ENCODE peak calls at places on chromosome 13, in six cellular contexts. R is left ventricle myocardium inferior, G is heart left ventricle, C is left lung, S is H9, J is Peyer's patch. F is an unnamed sample.

GRCh38 chr13:62357887-62358645 is 942.4 kb upstream of the PCDH20 start:
- DNase-seq in C (no peak), J (no peak), R (no peak), G (no peak), S (peak; percentile 82), F (no peak)

GRCh38 chr13:109162248-109163051 is 533.0 kb downstream of the MYO16 start:
- DNase-seq in J (peak; percentile 59), C (no peak), S (no peak), R (no peak), G (no peak), F (peak; percentile 48)

GRCh38 chr13:111388851-111389500 is 68.5 kb downstream of the TEX29 start:
- DNase-seq in C (no peak), G (peak; percentile 15), S (no peak), J (peak; percentile 35), R (no peak), F (no peak)

GRCh38 chr13:32212420-32212819 is 102.7 kb downstream of the ZAR1L start:
- DNase-seq in R (no peak), S (no peak), C (no peak), J (no peak), G (no peak), F (no peak)

GRCh38 chr13:26017196-26017921 is 34.5 kb downstream of the SHISA2 start:
- DNase-seq in R (no peak), G (no peak), J (no peak), S (no peak), C (peak; percentile 69), F (no peak)

GRCh38 chr13:111158136-111158805 is 43.2 kb downstream of the ARHGEF7 start:
- DNase-seq in G (no peak), J (no peak), R (no peak), S (no peak), C (no peak), F (no peak)

GRCh38 chr13:103883698-103884097 is 817.5 kb upstream of the SLC10A2 start:
- DNase-seq in R (no peak), C (no peak), G (no peak), S (no peak), J (no peak), F (no peak)

GRCh38 chr13:109974354-109974753 is 188.0 kb upstream of the IRS2 start:
- DNase-seq in J (no peak), S (no peak), G (no peak), C (no peak), R (no peak), F (no peak)

GRCh38 chr13:97020194-97020593 is 25.9 kb upstream of the OXGR1 start:
- DNase-seq in R (no peak), C (no peak), G (no peak), S (no peak), J (no peak), F (no peak)

GRCh38 chr13:32031815-32032345 is 306 bp downstream of the FRY start:
- DNase-seq in J (no peak), G (no peak), C (no peak), R (no peak), S (no peak), F (no peak)

GRCh38 chr13:79456656-79457365 is 24.1 kb upstream of the NDFIP2 start:
- DNase-seq in J (no peak), G (no peak), R (no peak), S (no peak), C (no peak), F (no peak)

GRCh38 chr13:50731400-50731799 is 112.1 kb downstream of the DLEU7 start:
- DNase-seq in C (no peak), S (no peak), G (peak; percentile 37), J (no peak), R (no peak), F (no peak)

GRCh38 chr13:96444676-96445075 is 354.8 kb downstream of the HS6ST3 start:
- DNase-seq in G (no peak), C (no peak), S (no peak), J (no peak), R (no peak), F (no peak)

GRCh38 chr13:109156181-109156935 is 526.9 kb downstream of the MYO16 start:
- DNase-seq in S (no peak), C (no peak), R (peak; percentile 37), G (no peak), J (no peak), F (no peak)

GRCh38 chr13:33367931-33368330 is 82.4 kb upstream of the STARD13 start:
- DNase-seq in S (no peak), G (no peak), R (no peak), J (no peak), C (no peak), F (no peak)

GRCh38 chr13:101065314-101065713 is 351.0 kb downstream of the NALCN start:
- DNase-seq in C (no peak), G (no peak), R (no peak), S (no peak), J (no peak), F (no peak)

GRCh38 chr13:30618186-30618937 is 642 bp downstream of the USPL1 start:
- DNase-seq in S (no peak), R (no peak), J (peak; percentile 64), C (peak; percentile 51), G (peak; percentile 24), F (peak; percentile 41)

GRCh38 chr13:30618938-30619289 is 1.2 kb downstream of the USPL1 start:
- DNase-seq in S (no peak), C (no peak), J (no peak), R (no peak), G (no peak), F (no peak)

GRCh38 chr13:30616927-30617314 is 799 bp upstream of the USPL1 start:
- DNase-seq in S (no peak), R (peak; percentile 45), G (peak; percentile 79), J (peak; percentile 83), C (peak; percentile 65), F (no peak)

GRCh38 chr13:30615851-30616311 is 1.8 kb upstream of the USPL1 start:
- DNase-seq in S (no peak), R (no peak), C (no peak), G (no peak), J (no peak), F (no peak)

DNA sequence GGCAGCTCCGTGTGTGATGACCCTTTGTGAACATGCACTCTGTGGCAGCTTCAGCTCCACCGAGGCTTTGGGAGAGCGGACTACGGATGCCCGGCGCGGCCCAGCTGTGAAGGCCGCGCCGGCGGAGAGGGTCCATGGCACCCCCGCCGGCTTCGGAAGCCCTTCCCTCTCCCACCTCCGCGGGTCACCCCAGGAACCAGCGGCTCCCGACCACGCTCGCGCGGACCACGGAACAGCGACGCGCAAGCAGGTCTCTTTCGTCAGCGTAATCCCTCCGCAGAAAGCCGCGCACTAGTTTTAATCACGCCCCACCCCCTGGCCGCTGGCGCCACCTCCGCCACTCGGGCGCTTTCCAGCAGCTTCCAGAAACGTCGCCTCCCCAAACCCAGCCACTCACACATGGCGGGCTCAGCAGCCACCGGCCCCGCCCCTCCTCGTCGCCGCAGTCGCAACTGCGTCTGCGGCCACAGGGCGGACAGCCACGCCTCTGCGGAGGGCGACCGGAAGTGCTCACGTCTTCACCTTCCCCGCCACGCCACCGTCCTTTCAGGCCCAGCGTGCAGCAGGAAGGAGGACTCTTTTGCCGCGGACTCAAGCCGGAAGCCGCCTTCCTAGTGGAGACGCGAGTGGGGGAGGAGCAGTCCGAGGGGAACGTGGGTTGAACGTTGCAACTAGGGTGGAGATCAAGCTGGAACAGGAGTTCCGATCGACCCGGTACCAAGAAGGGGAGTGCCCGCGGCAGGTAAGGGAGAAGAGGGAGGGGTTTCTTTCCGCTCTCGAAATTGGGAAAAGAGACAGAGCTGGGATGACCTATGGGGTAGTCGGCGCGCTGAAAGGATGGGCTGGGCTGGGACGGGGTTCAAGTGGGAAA is at the start of gene USPL1:
- DNase-seq in C (peak; percentile 99), G (peak; percentile 99), S (peak; percentile 98), J (peak; percentile 99), R (peak; percentile 98), F (peak; percentile 98)
- TF ChIP-seq CTCF in C (peak; percentile 18), G (peak; percentile 16), S (no peak), J (peak; percentile 26), R (peak; percentile 60), F (no peak)

DNA sequence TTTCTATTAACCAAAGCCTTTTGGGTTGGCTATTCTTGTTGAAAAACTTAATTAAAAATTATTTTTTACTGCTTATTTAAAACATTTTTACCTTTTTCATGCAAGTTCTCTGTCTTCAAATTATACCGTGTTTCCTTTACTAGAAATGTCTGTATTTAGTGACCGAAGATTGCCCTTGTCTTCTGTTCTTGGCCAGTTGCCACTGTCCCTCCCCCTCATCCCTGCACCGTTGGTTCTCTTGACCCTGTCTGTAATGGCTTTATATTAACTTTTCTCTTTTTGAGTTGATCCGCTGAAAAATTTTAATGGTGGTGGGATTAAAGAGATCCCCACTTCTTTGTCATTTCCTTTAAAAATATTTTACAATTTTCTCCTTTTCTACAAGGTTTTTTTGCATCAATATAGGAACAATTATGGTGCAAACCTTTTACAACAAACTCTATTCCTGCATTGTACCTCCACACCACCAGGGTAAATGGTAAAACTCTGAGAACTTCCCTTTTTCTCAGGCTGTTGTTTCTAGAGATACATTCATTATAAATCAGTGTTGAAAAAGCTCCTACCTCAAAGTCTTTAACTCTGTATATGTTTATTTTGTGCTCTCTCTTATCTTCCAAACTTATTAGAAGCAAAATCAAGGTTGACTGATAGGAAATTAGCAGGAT is 12.9 kb upstream of the RNF113B start:
- DNase-seq in C (no peak), R (peak; percentile 41), S (no peak), G (no peak), J (no peak), F (no peak)
- TF ChIP-seq CTCF in C (no peak), R (no peak), S (no peak), G (no peak), J (no peak), F (no peak)

DNA sequence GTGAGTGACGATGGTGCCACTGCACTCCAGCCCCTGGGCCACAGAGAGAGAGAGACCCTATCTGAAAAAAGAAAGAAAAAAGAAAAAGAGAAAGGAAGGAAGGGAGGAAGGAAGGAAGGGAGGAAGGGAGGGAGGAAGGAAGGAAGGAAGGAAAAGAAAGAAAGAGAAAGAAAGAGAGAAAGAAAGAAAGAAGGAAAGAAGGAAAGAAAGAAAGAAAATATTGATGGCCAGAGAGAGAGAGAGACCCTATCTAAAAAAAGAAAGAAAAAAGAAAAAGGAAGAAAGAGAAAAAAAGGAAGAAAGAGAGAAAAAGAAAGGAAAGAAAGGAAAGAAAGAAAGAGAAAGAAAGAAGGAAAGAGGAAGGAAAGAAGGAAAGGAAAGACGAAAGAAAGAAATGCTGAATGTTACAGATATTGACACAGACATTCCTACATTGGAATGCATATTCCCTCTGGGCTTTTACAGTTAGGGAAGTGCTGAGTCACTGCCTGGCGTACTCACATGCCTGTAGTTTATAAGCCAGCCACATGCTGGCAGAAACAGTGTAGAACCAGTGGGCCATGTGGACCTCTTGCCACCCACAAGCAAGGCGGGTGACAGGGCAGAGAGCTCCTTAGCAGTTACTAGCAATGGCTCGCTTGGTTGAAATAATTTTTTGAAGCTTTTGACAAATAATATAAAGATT is 34.6 kb upstream of the SLC46A3 start:
- DNase-seq in G (peak; percentile 54), J (peak; percentile 73), S (peak; percentile 79), R (peak; percentile 21), C (peak; percentile 71), F (no peak)
- TF ChIP-seq CTCF in G (no peak), J (no peak), S (no peak), R (peak; percentile 24), C (no peak), F (no peak)

DNA sequence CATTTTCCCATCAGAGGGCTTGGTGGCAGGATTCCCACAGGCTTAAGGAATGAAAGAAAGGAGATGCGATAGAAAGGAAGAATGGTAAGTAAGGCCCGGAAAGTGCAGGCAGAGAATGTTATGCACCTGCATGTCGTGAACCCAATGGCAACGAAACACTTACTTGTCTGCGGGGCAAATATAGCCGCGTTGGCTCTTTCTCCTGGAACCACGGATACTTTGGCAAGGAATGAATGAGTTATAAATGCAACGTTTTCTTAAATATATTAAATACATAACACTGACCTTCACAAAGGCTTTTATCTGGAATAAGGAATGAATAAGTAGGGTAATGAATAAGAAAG is 192.1 kb downstream of the KATNAL1 start:
- DNase-seq in S (no peak), G (no peak), R (no peak), C (no peak), J (no peak), F (no peak)
- TF ChIP-seq CTCF in S (no peak), G (no peak), R (peak; percentile 47), C (no peak), J (no peak), F (no peak)